ENCODE peak calls at places on chromosome 1, in ten cellular contexts. A, Z, Q, X, H, I, R, B, D and S are unnamed samples.

GRCh38 chr1:15680614-15681345 is 3.3 kb upstream of the PLEKHM2 start:
- DNase-seq in A (peak; percentile 77), Z (peak; percentile 31), Q (peak; percentile 92), X (peak; percentile 39), H (peak; percentile 82), I (peak; percentile 82), R (no peak), B (no peak), D (no peak), S (peak; percentile 92)

GRCh38 chr1:167936930-167937708 is at the start of gene MPC2:
- DNase-seq in A (peak; percentile 63), Z (peak; percentile 79), Q (peak; percentile 28), X (peak; percentile 70), H (peak; percentile 71), I (peak; percentile 73), R (peak; percentile 20), B (peak; percentile 80), D (peak; percentile 24), S (no peak)

GRCh38 chr1:33257388-33257758 is 1.1 kb downstream of the ZNF362 start:
- DNase-seq in A (no peak), Z (no peak), Q (no peak), X (no peak), H (peak; percentile 44), I (peak; percentile 56), R (no peak), B (no peak), D (no peak), S (no peak)

GRCh38 chr1:221756830-221757551 is 15.1 kb upstream of the DUSP10 start:
- DNase-seq in A (no peak), Z (no peak), Q (no peak), X (no peak), H (peak; percentile 30), I (no peak), R (no peak), B (no peak), D (no peak), S (no peak)

GRCh38 chr1:2379733-2380404 is 11.5 kb downstream of the MORN1 start:
- DNase-seq in A (no peak), Z (no peak), Q (no peak), X (no peak), H (no peak), I (no peak), R (no peak), B (no peak), D (no peak), S (no peak)

GRCh38 chr1:152502496-152503180 is 8.0 kb upstream of the LCE5A start:
- DNase-seq in A (peak; percentile 75), Z (peak; percentile 63), Q (no peak), X (no peak), H (peak; percentile 71), I (no peak), R (no peak), B (no peak), D (no peak), S (no peak)

GRCh38 chr1:163084330-163084729 is 15.2 kb downstream of the RGS4 start:
- DNase-seq in A (no peak), Z (peak; percentile 62), Q (no peak), X (no peak), H (no peak), I (no peak), R (no peak), B (no peak), D (no peak), S (no peak)

GRCh38 chr1:198888379-198888778 is 249.5 kb downstream of the PTPRC start:
- DNase-seq in A (no peak), Z (no peak), Q (no peak), X (no peak), H (no peak), I (no peak), R (no peak), B (no peak), D (no peak), S (no peak)